ENCODE peak calls at places on chromosomes 12 and 14, in seven cellular contexts. O is RPMI8226; M is NCI-H2081; F is mesendoderm; H is activated CD4-positive, alpha-beta T cell treated with anti-CD3 and anti-CD28 coated beads, Interleukin-2, amount 10 ng/mL, durations not matched to agents 7 days and 5 days; G is mesenchymal stem cell; I is SK-MEL-5. D is an unnamed sample.
A peak's percentile ranks its signal among the peaks of the same experiment; 100 is the strongest.

GRCh38 chr12:66399626-66399931 is 97.3 kb downstream of the HELB start:
- DNase-seq in H (no peak), I (no peak), M (no peak), F (no peak), O (no peak), G (no peak), D (no peak)

GRCh38 chr12:65534105-65534841 is 255.8 kb downstream of the MSRB3 start:
- DNase-seq in H (no peak), I (no peak), G (peak; percentile 63), O (no peak), F (no peak), M (no peak), D (no peak)

GRCh38 chr14:61211476-61212262 is 69.5 kb downstream of the TMEM30B start:
- DNase-seq in G (no peak), F (no peak), I (no peak), O (no peak), H (no peak), M (peak; percentile 58), D (no peak)

GRCh38 chr12:3187846-3188755 is 110.9 kb downstream of the TSPAN9 start:
- DNase-seq in G (no peak), O (peak; percentile 40), F (no peak), H (no peak), M (no peak), I (no peak), D (no peak)

GRCh38 chr12:26340649-26341048 is 145.3 kb downstream of the SSPN start:
- DNase-seq in O (peak; percentile 15), H (no peak), F (no peak), G (no peak), M (no peak), I (no peak), D (no peak)

GRCh38 chr12:5487971-5488955 is 56.4 kb downstream of the NTF3 start:
- DNase-seq in H (no peak), F (no peak), I (no peak), O (no peak), G (peak; percentile 72), M (no peak), D (no peak)

GRCh38 chr12:49662998-49663843 is 39.9 kb downstream of the PRPF40B start:
- DNase-seq in G (peak; percentile 97), I (peak; percentile 58), O (peak; percentile 90), F (peak; percentile 98), H (peak; percentile 85), M (no peak), D (peak; percentile 11)

GRCh38 chr14:20655851-20656250 is 14.4 kb upstream of the OR6S1 start:
- DNase-seq in I (no peak), F (peak; percentile 37), M (no peak), G (no peak), O (no peak), H (no peak), D (no peak)

GRCh38 chr14:46661728-46662127 is 10.1 kb upstream of the RPL10L start:
- DNase-seq in G (peak; percentile 28), I (peak; percentile 50), O (no peak), M (no peak), H (no peak), F (peak; percentile 58), D (no peak)

GRCh38 chr12:42023733-42024494 is 120.8 kb downstream of the GXYLT1 start:
- DNase-seq in F (peak; percentile 81), H (peak; percentile 71), I (peak; percentile 76), G (peak; percentile 65), O (peak; percentile 71), M (peak; percentile 55), D (peak; percentile 56)

GRCh38 chr14:101076451-101077220 is 173.1 kb upstream of the RTL1 start:
- DNase-seq in H (no peak), F (no peak), G (no peak), O (no peak), M (no peak), I (no peak), D (no peak)

GRCh38 chr14:70642313-70643235 is 858 bp downstream of the TTC9 start:
- DNase-seq in M (no peak), O (no peak), F (peak; percentile 88), I (no peak), H (peak; percentile 39), G (no peak), D (no peak)

GRCh38 chr14:99554757-99555531 is 49.1 kb downstream of the CCDC85C start:
- DNase-seq in I (no peak), O (no peak), F (no peak), H (no peak), G (no peak), M (no peak), D (no peak)

GRCh38 chr14:99788713-99789112 is 4.5 kb upstream of the EML1 start:
- DNase-seq in I (no peak), G (no peak), M (no peak), O (no peak), F (no peak), H (no peak), D (no peak)

GRCh38 chr12:77343291-77343690 is 277.9 kb upstream of the E2F7 start:
- DNase-seq in O (no peak), I (no peak), H (no peak), G (no peak), F (no peak), M (no peak), D (no peak)

GRCh38 chr12:110222027-110222426 is 59.0 kb upstream of the ATP2A2 start:
- DNase-seq in I (no peak), M (no peak), O (no peak), G (no peak), F (no peak), H (no peak), D (no peak)

GRCh38 chr14:100862277-100862676 is 36.4 kb downstream of the MEG3 start:
- DNase-seq in O (no peak), M (no peak), H (no peak), I (no peak), G (no peak), F (no peak), D (no peak)

GRCh38 chr12:108955225-108955835 is 65.5 kb downstream of the SVOP start:
- DNase-seq in H (no peak), G (peak; percentile 37), I (peak; percentile 85), F (no peak), O (no peak), M (no peak), D (no peak)

GRCh38 chr12:75478395-75478794 is 2.2 kb upstream of the GLIPR1 start:
- DNase-seq in M (no peak), O (no peak), I (no peak), H (peak; percentile 64), F (no peak), G (peak; percentile 46), D (no peak)

GRCh38 chr12:15629108-15629507 is 160.1 kb downstream of the EPS8 start:
- DNase-seq in M (no peak), H (no peak), I (peak; percentile 100), O (no peak), G (peak; percentile 97), F (peak; percentile 86), D (peak; percentile 73)

GRCh38 chr12:122740351-122740750 is 9.7 kb upstream of the HCAR1 start:
- DNase-seq in O (no peak), H (no peak), I (peak; percentile 43), G (no peak), F (peak; percentile 53), M (no peak), D (no peak)

GRCh38 chr12:47686645-47687240 is 19.1 kb downstream of the RPAP3 start:
- DNase-seq in H (peak; percentile 49), F (peak; percentile 42), M (peak; percentile 37), G (peak; percentile 62), O (peak; percentile 28), I (peak; percentile 69), D (peak; percentile 31)

GRCh38 chr12:66365718-66366485 is 63.6 kb downstream of the HELB start:
- DNase-seq in H (no peak), O (no peak), I (no peak), F (peak; percentile 65), M (no peak), G (no peak), D (no peak)

GRCh38 chr12:90067791-90068190 is 359.2 kb upstream of the ATP2B1 start:
- DNase-seq in O (no peak), H (no peak), G (no peak), F (no peak), M (no peak), I (peak; percentile 43), D (no peak)

GRCh38 chr14:73500360-73500759 is 9.6 kb downstream of the RIOX1 start:
- DNase-seq in I (no peak), O (peak; percentile 7), F (no peak), H (no peak), M (no peak), G (no peak), D (no peak)

GRCh38 chr14:50083467-50084337 is 32.7 kb downstream of the VCPKMT start:
- DNase-seq in G (no peak), M (no peak), F (no peak), H (peak; percentile 48), O (no peak), I (no peak), D (no peak)

GRCh38 chr14:98227000-98227726 is 1044.8 kb downstream of the BCL11B start:
- DNase-seq in H (peak; percentile 44), G (no peak), O (no peak), F (no peak), I (no peak), M (no peak), D (no peak)

GRCh38 chr14:68675233-68675577 is 117.7 kb downstream of the ZFP36L1 start:
- DNase-seq in H (no peak), O (no peak), G (no peak), M (no peak), I (no peak), F (no peak), D (no peak)

GRCh38 chr14:89013698-89014569 is 189.5 kb downstream of the TTC8 start:
- DNase-seq in G (no peak), I (no peak), O (no peak), H (no peak), F (no peak), M (peak; percentile 80), D (no peak)

GRCh38 chr12:45388545-45388944 is 172.7 kb downstream of the ANO6 start:
- DNase-seq in F (peak; percentile 61), O (no peak), I (peak; percentile 74), G (peak; percentile 61), H (no peak), M (peak; percentile 2), D (peak; percentile 47)

GRCh38 chr14:93105362-93105761 is 10.4 kb downstream of the ITPK1 start:
- DNase-seq in M (no peak), H (no peak), F (no peak), O (no peak), G (peak; percentile 51), I (no peak), D (no peak)

GRCh38 chr14:58082491-58083098 is 69.4 kb downstream of the ARMH4 start:
- DNase-seq in H (no peak), M (no peak), G (peak; percentile 90), O (peak; percentile 31), F (peak; percentile 44), I (peak; percentile 59), D (peak; percentile 64)

GRCh38 chr12:38279756-38280155 is 36.8 kb upstream of the ALG10B start:
- DNase-seq in O (no peak), M (no peak), I (no peak), G (no peak), H (no peak), F (no peak), D (no peak)

GRCh38 chr12:93183940-93184663 is 193.6 kb upstream of the NUDT4 start:
- DNase-seq in O (peak; percentile 26), M (no peak), I (no peak), H (peak; percentile 7), G (peak; percentile 43), F (no peak), D (no peak)

GRCh38 chr12:9869307-9870161 is at the start of gene CLEC2B:
- DNase-seq in O (peak; percentile 46), I (peak; percentile 69), H (peak; percentile 54), F (no peak), M (no peak), G (peak; percentile 94), D (peak; percentile 4)